ENCODE peak calls at places on chromosomes 3 and 15, in seven cellular contexts. Q, V, B, U, E, R and C are unnamed samples.

GRCh38 chr3:100277255-100277800 is 16.5 kb downstream of the TBC1D23 start:
- DNase-seq in Q (no peak), V (peak; percentile 13), B (no peak), U (no peak), E (no peak), R (no peak), C (no peak)

GRCh38 chr3:126917232-126917804 is 65.6 kb upstream of the PLXNA1 start:
- DNase-seq in Q (no peak), V (no peak), B (no peak), U (no peak), E (no peak), R (no peak), C (no peak)

GRCh38 chr3:42873216-42873982 is 2.3 kb downstream of the CYP8B1 start:
- DNase-seq in Q (no peak), V (no peak), B (no peak), U (no peak), E (no peak), R (no peak), C (no peak)

GRCh38 chr15:96181873-96182301 is 148.6 kb upstream of the NR2F2 start:
- DNase-seq in Q (no peak), V (no peak), B (no peak), U (no peak), E (no peak), R (no peak), C (no peak)

GRCh38 chr3:160435747-160436146 is 13.8 kb downstream of the TRIM59 start:
- DNase-seq in Q (no peak), V (no peak), B (no peak), U (no peak), E (no peak), R (no peak), C (no peak)

GRCh38 chr15:58243083-58243482 is 104.9 kb downstream of the AQP9 start:
- DNase-seq in Q (peak; percentile 70), V (no peak), B (no peak), U (no peak), E (no peak), R (no peak), C (no peak)

GRCh38 chr3:157542711-157543485 is 39.7 kb upstream of the VEPH1 start:
- DNase-seq in Q (peak; percentile 89), V (no peak), B (no peak), U (no peak), E (no peak), R (peak; percentile 25), C (peak; percentile 89)

GRCh38 chr15:92603743-92604470 is 51.7 kb downstream of the FAM174B start:
- DNase-seq in Q (no peak), V (no peak), B (no peak), U (no peak), E (no peak), R (no peak), C (no peak)

GRCh38 chr15:63861946-63862517 is 28.3 kb upstream of the HERC1 start:
- DNase-seq in Q (no peak), V (no peak), B (no peak), U (no peak), E (no peak), R (no peak), C (no peak)

GRCh38 chr3:53328750-53329149 is 18.6 kb downstream of the DCP1A start:
- DNase-seq in Q (peak; percentile 19), V (no peak), B (no peak), U (no peak), E (no peak), R (no peak), C (no peak)

DNA sequence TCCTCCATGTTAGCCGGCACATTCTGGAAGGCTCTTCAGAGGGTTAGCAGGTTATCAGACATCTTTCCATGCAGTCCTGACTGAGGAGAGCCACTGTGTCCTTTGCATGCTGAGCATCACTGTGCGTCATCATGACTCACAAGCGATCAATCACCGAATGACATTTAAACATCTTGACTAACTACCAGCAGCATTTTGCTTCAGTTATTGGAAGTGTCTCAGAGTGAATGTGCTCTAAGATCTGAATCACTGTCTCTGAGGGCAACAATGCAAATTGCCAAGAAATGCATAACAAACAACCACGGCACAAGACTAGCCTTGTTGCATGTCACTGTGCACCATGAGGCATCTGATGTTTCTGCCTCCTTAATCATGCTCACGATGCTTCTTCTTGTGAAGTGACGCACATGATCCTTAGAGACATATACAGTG is 18.3 kb upstream of the ATP8B4 start:
- DNase-seq in Q (no peak), V (no peak), B (no peak), U (peak; percentile 23), E (peak; percentile 86), R (no peak), C (no peak)
- TF ChIP-seq JUND in Q (peak; percentile 20), V (no peak), B (no peak), U (peak; percentile 98), E (peak; percentile 91), R (no peak), C (no peak)

GRCh38 chr3:139916271-139916670 is 18.7 kb upstream of the CLSTN2 start:
- DNase-seq in Q (no peak), V (no peak), B (no peak), U (no peak), E (no peak), R (no peak), C (peak; percentile 96)

GRCh38 chr3:139917226-139917785 is 17.7 kb upstream of the CLSTN2 start:
- DNase-seq in Q (no peak), V (no peak), B (no peak), U (no peak), E (no peak), R (no peak), C (no peak)
- TF ChIP-seq JUND in Q (no peak), V (no peak), B (no peak), U (no peak), E (no peak), R (no peak), C (no peak)

GRCh38 chr15:37098468-37099320 is 1.7 kb downstream of the MEIS2 start:
- DNase-seq in Q (peak; percentile 53), V (no peak), B (no peak), U (peak; percentile 43), E (no peak), R (no peak), C (no peak)

GRCh38 chr15:37095197-37095992 is 5.0 kb downstream of the MEIS2 start:
- DNase-seq in Q (peak; percentile 41), V (no peak), B (no peak), U (no peak), E (no peak), R (no peak), C (no peak)

GRCh38 chr15:37094542-37095196 is 5.7 kb downstream of the MEIS2 start:
- DNase-seq in Q (no peak), V (no peak), B (no peak), U (no peak), E (no peak), R (no peak), C (no peak)

GRCh38 chr15:37096878-37097568 is 3.3 kb downstream of the MEIS2 start:
- DNase-seq in Q (peak; percentile 54), V (no peak), B (no peak), U (no peak), E (no peak), R (no peak), C (no peak)

DNA sequence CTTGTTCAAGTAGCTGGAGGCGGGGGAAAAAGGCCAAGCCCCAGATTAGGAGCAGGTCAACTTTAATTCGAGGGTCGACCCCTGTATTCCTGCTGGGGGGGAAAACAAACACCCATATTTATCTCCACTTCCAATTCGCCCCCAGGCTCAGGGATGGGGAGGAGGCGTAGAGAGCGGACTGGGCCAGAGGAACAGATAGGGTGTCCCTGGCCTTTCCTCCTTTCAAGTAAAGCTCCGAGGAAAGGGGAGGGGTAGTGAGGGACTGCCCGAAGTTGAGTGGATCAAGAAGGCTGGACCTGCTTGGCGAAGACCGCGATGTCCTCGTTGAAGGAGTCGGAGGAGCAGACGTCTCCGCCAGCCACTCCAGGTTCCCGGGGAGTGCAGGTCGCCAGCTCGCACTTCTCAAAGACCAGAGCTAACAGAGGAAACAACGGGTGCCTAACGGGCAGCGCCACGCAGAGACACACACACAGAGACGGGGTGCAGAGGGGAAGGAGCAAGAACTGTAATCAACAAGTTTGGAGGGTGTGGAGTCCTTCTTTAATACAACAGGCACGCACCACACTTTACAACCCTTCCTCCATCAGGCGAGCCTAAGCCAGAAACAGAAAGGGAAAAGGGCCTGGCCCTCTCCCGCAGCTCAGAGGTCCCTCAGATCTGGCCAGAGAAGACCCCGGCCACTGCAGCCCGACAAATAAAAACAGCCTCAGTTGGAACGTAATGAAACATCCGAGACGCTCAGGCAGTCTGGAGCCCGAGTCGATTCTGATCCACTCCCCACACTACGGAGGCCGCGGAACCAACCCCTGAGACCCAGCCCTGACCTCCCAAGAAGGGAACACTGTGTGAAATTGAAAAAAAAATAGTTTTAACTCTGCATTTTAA is 4.1 kb downstream of the MEIS2 start:
- DNase-seq in Q (peak; percentile 51), V (no peak), B (no peak), U (no peak), E (no peak), R (no peak), C (no peak)
- TF ChIP-seq JUND in Q (no peak), V (no peak), B (no peak), U (no peak), E (no peak), R (no peak), C (no peak)

DNA sequence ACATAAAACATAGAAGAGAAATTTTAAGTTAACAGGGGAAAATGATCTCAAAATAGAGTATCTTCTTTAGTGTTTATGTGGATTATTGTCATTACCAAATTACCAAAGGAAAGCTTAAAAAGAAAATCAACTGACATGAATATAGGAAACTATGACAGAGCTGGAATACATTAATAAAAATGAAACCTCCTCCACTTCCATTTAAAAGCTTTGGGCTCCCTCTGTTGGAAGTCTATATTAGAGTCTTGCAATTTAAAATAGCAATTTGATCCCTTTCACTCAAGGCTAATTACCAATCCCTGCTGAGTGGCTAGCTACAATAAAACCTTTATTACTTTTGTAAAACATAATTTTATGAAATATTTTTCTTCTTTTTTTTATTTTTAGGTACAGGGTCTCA is 61.4 kb upstream of the IMPG2 start:
- DNase-seq in Q (peak; percentile 25), V (peak; percentile 23), B (no peak), U (no peak), E (peak; percentile 6), R (no peak), C (peak; percentile 70)
- TF ChIP-seq JUND in Q (no peak), V (no peak), B (no peak), U (no peak), E (no peak), R (no peak), C (no peak)

DNA sequence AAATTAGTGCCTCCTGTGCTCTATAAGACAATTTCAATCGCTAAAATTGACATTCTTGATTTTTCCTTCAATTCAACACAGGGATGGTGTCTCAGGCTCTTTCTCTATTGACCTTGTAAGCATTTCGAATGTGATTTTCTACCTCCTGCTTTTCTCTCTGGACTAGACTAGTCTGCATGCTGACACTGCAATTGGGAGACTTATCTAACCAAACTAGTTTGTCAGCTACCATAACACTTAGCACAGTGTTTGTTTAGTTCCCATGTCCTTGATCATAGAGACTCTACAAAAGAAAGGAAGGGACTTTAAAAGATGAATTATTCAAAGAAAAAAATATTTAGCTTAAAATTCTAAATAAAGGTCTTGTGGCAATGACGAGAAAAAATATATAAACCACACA is 407.0 kb downstream of the ERC2 start:
- DNase-seq in Q (no peak), V (no peak), B (no peak), U (no peak), E (no peak), R (no peak), C (no peak)
- TF ChIP-seq JUND in Q (no peak), V (no peak), B (no peak), U (no peak), E (no peak), R (no peak), C (no peak)